ENCODE peak calls at places on chromosomes 6 and 20, in seven cellular contexts. One of them, this sample, is unnamed.

GRCh38 chr6:138098306-138098705 is 8.9 kb downstream of the PERP start:
- DNase-seq in uterus: no peak
- DNase-seq in GM20000: no peak
- DNase-seq in cardiac fibroblast: no peak
- DNase-seq in sigmoid colon: no peak
- DNase-seq in spleen: no peak
- DNase-seq in AG09309: no peak
- DNase-seq in this sample: no peak

GRCh38 chr6:69631552-69632346 is 165.1 kb downstream of the LMBRD1 start:
- DNase-seq in cardiac fibroblast: no peak
- DNase-seq in AG09309: no peak
- DNase-seq in uterus: no peak
- DNase-seq in sigmoid colon: no peak
- DNase-seq in spleen: no peak
- DNase-seq in GM20000: peak; percentile 18
- DNase-seq in this sample: no peak

GRCh38 chr20:53297154-53297529 is 296.5 kb downstream of the ZNF217 start:
- DNase-seq in GM20000: no peak
- DNase-seq in cardiac fibroblast: no peak
- DNase-seq in sigmoid colon: no peak
- DNase-seq in AG09309: no peak
- DNase-seq in uterus: no peak
- DNase-seq in spleen: no peak
- DNase-seq in this sample: no peak

GRCh38 chr6:163787001-163787667 is 372.6 kb downstream of the QKI start:
- DNase-seq in cardiac fibroblast: no peak
- DNase-seq in AG09309: no peak
- DNase-seq in spleen: no peak
- DNase-seq in uterus: no peak
- DNase-seq in sigmoid colon: no peak
- DNase-seq in GM20000: no peak
- DNase-seq in this sample: no peak

GRCh38 chr6:46395530-46395929 is 95.7 kb downstream of the RCAN2 start:
- DNase-seq in sigmoid colon: no peak
- DNase-seq in GM20000: no peak
- DNase-seq in AG09309: no peak
- DNase-seq in spleen: no peak
- DNase-seq in cardiac fibroblast: no peak
- DNase-seq in uterus: no peak
- DNase-seq in this sample: no peak

GRCh38 chr20:47358672-47359532 is 2.4 kb upstream of the ZMYND8 start:
- DNase-seq in GM20000: no peak
- DNase-seq in sigmoid colon: peak; percentile 94
- DNase-seq in spleen: peak; percentile 85
- DNase-seq in cardiac fibroblast: peak; percentile 97
- DNase-seq in uterus: peak; percentile 88
- DNase-seq in AG09309: peak; percentile 96
- DNase-seq in this sample: peak; percentile 97

GRCh38 chr20:20621191-20621590 is 91.3 kb downstream of the RALGAPA2 start:
- DNase-seq in cardiac fibroblast: no peak
- DNase-seq in AG09309: no peak
- DNase-seq in GM20000: no peak
- DNase-seq in sigmoid colon: no peak
- DNase-seq in uterus: no peak
- DNase-seq in spleen: no peak
- DNase-seq in this sample: no peak

GRCh38 chr20:31758521-31758920 is 19.4 kb downstream of the TPX2 start:
- DNase-seq in cardiac fibroblast: no peak
- DNase-seq in spleen: no peak
- DNase-seq in uterus: no peak
- DNase-seq in sigmoid colon: no peak
- DNase-seq in AG09309: no peak
- DNase-seq in GM20000: no peak
- DNase-seq in this sample: no peak

GRCh38 chr20:6829510-6830116 is 62.1 kb downstream of the BMP2 start:
- DNase-seq in GM20000: no peak
- DNase-seq in uterus: no peak
- DNase-seq in sigmoid colon: no peak
- DNase-seq in AG09309: no peak
- DNase-seq in cardiac fibroblast: peak; percentile 7
- DNase-seq in spleen: no peak
- DNase-seq in this sample: no peak

GRCh38 chr6:37142047-37142614 is 27.8 kb upstream of the PIM1 start:
- DNase-seq in sigmoid colon: no peak
- DNase-seq in uterus: no peak
- DNase-seq in cardiac fibroblast: peak; percentile 61
- DNase-seq in GM20000: no peak
- DNase-seq in spleen: no peak
- DNase-seq in AG09309: no peak
- DNase-seq in this sample: no peak

GRCh38 chr6:124203106-124203811 is 399.6 kb downstream of the NKAIN2 start:
- DNase-seq in AG09309: no peak
- DNase-seq in uterus: no peak
- DNase-seq in spleen: no peak
- DNase-seq in sigmoid colon: no peak
- DNase-seq in GM20000: no peak
- DNase-seq in cardiac fibroblast: peak; percentile 15
- DNase-seq in this sample: no peak

GRCh38 chr20:8320306-8320705 is 188.2 kb downstream of the PLCB1 start:
- DNase-seq in cardiac fibroblast: no peak
- DNase-seq in uterus: no peak
- DNase-seq in AG09309: no peak
- DNase-seq in GM20000: no peak
- DNase-seq in sigmoid colon: no peak
- DNase-seq in spleen: no peak
- DNase-seq in this sample: no peak

GRCh38 chr20:7695622-7696021 is 244.6 kb downstream of the HAO1 start:
- DNase-seq in sigmoid colon: no peak
- DNase-seq in cardiac fibroblast: no peak
- DNase-seq in GM20000: no peak
- DNase-seq in spleen: no peak
- DNase-seq in uterus: no peak
- DNase-seq in AG09309: peak; percentile 17
- DNase-seq in this sample: no peak

GRCh38 chr6:159084493-159085091 is 39.8 kb upstream of the TAGAP start:
- DNase-seq in spleen: no peak
- DNase-seq in cardiac fibroblast: peak; percentile 68
- DNase-seq in GM20000: no peak
- DNase-seq in sigmoid colon: no peak
- DNase-seq in uterus: no peak
- DNase-seq in AG09309: peak; percentile 76
- DNase-seq in this sample: no peak

GRCh38 chr6:37429352-37429750 is 3.7 kb upstream of the CMTR1 start:
- DNase-seq in GM20000: no peak
- DNase-seq in sigmoid colon: no peak
- DNase-seq in cardiac fibroblast: no peak
- DNase-seq in spleen: no peak
- DNase-seq in AG09309: no peak
- DNase-seq in uterus: no peak
- DNase-seq in this sample: no peak

GRCh38 chr6:165232277-165232654 is 77.1 kb downstream of the C6orf118 start:
- DNase-seq in GM20000: no peak
- DNase-seq in cardiac fibroblast: no peak
- DNase-seq in uterus: no peak
- DNase-seq in spleen: no peak
- DNase-seq in sigmoid colon: no peak
- DNase-seq in AG09309: no peak
- DNase-seq in this sample: no peak

GRCh38 chr20:52016022-52016421 is 175.6 kb downstream of the ZFP64 start:
- DNase-seq in GM20000: no peak
- DNase-seq in AG09309: no peak
- DNase-seq in cardiac fibroblast: no peak
- DNase-seq in sigmoid colon: no peak
- DNase-seq in uterus: no peak
- DNase-seq in spleen: no peak
- DNase-seq in this sample: no peak

GRCh38 chr6:134198093-134198492 is 119.8 kb downstream of the SGK1 start:
- DNase-seq in GM20000: no peak
- DNase-seq in spleen: no peak
- DNase-seq in uterus: no peak
- DNase-seq in cardiac fibroblast: no peak
- DNase-seq in AG09309: no peak
- DNase-seq in sigmoid colon: no peak
- DNase-seq in this sample: no peak

DNA sequence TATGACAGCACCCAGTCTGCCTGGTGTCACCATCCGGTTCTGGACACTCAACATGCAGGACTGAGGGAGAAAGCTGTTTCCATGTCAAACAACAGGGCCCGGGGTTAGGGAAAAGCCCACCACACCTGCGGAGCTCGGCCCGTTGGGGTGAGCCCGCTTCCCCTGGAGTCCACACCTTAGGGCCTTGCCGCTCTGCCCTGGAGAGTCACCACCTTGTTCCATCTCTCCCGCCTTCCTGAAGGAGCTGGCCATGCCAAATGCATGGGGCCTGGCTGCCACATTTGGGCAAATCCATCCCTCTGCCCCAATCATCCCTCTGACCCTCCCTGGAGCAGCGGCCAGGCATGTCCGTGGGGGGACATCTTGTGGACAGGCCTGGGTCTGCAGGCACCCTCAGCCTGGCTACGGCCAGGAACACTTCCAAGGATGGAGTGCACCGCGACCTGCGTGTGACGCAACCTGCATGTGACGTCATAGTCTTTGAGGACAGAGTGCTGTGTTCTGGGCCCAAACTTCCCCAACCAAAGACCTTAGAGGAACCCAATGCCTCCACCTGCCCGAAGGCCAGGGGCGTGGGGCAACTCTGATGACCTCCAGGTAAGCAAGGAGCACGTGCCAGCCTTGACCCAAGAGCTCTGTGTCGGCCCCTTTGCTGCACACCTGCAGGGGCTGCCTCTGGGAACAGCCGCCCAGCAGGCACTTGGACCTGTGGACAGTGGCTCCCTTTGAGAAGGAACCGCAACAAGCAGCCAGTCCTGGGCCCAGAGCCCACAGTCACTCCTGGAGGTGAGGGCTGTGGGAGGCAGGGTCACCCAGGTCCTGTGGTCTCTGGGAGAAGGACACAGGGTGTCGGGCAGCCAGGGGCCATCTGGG is 1.7 kb downstream of the CABLES2 start:
- DNase-seq in uterus: peak; percentile 77
- DNase-seq in GM20000: no peak
- DNase-seq in cardiac fibroblast: peak; percentile 71
- DNase-seq in AG09309: no peak
- DNase-seq in sigmoid colon: peak; percentile 89
- DNase-seq in spleen: no peak
- DNase-seq in this sample: peak; percentile 88
- TF ChIP-seq CTCF in uterus: peak; percentile 78
- TF ChIP-seq CTCF in GM20000: no peak
- TF ChIP-seq CTCF in cardiac fibroblast: peak; percentile 74
- TF ChIP-seq CTCF in AG09309: peak; percentile 58
- TF ChIP-seq CTCF in sigmoid colon: no peak
- TF ChIP-seq CTCF in spleen: peak; percentile 4
- TF ChIP-seq CTCF in this sample: peak; percentile 96

GRCh38 chr20:10077886-10078285 is 43.1 kb downstream of the ANKEF1 start:
- DNase-seq in GM20000: no peak
- DNase-seq in AG09309: no peak
- DNase-seq in spleen: no peak
- DNase-seq in uterus: no peak
- DNase-seq in sigmoid colon: no peak
- DNase-seq in cardiac fibroblast: no peak
- DNase-seq in this sample: no peak

GRCh38 chr20:10075606-10076005 is 40.8 kb downstream of the ANKEF1 start:
- DNase-seq in sigmoid colon: no peak
- DNase-seq in GM20000: no peak
- DNase-seq in spleen: no peak
- DNase-seq in cardiac fibroblast: no peak
- DNase-seq in uterus: no peak
- DNase-seq in AG09309: no peak
- DNase-seq in this sample: no peak

GRCh38 chr20:10078403-10078802 is 43.6 kb downstream of the ANKEF1 start:
- DNase-seq in GM20000: no peak
- DNase-seq in uterus: no peak
- DNase-seq in spleen: no peak
- DNase-seq in sigmoid colon: no peak
- DNase-seq in cardiac fibroblast: no peak
- DNase-seq in AG09309: no peak
- DNase-seq in this sample: no peak

GRCh38 chr20:10076126-10077080 is 41.6 kb downstream of the ANKEF1 start:
- DNase-seq in uterus: peak; percentile 18
- DNase-seq in GM20000: no peak
- DNase-seq in sigmoid colon: no peak
- DNase-seq in AG09309: no peak
- DNase-seq in cardiac fibroblast: peak; percentile 38
- DNase-seq in spleen: no peak
- DNase-seq in this sample: no peak

GRCh38 chr20:10077081-10077471 is 42.3 kb downstream of the ANKEF1 start:
- DNase-seq in GM20000: no peak
- DNase-seq in cardiac fibroblast: no peak
- DNase-seq in uterus: no peak
- DNase-seq in spleen: no peak
- DNase-seq in sigmoid colon: no peak
- DNase-seq in AG09309: no peak
- DNase-seq in this sample: no peak
- TF ChIP-seq CTCF in GM20000: no peak
- TF ChIP-seq CTCF in cardiac fibroblast: peak; percentile 42
- TF ChIP-seq CTCF in uterus: no peak
- TF ChIP-seq CTCF in spleen: no peak
- TF ChIP-seq CTCF in sigmoid colon: no peak
- TF ChIP-seq CTCF in AG09309: peak; percentile 18
- TF ChIP-seq CTCF in this sample: peak; percentile 59

GRCh38 chr6:136522636-136523035 is 27.6 kb downstream of the MAP7 start:
- DNase-seq in AG09309: no peak
- DNase-seq in GM20000: no peak
- DNase-seq in spleen: no peak
- DNase-seq in sigmoid colon: no peak
- DNase-seq in uterus: no peak
- DNase-seq in cardiac fibroblast: no peak
- DNase-seq in this sample: no peak
- TF ChIP-seq CTCF in AG09309: no peak
- TF ChIP-seq CTCF in GM20000: no peak
- TF ChIP-seq CTCF in spleen: no peak
- TF ChIP-seq CTCF in sigmoid colon: no peak
- TF ChIP-seq CTCF in uterus: no peak
- TF ChIP-seq CTCF in cardiac fibroblast: no peak
- TF ChIP-seq CTCF in this sample: no peak

DNA sequence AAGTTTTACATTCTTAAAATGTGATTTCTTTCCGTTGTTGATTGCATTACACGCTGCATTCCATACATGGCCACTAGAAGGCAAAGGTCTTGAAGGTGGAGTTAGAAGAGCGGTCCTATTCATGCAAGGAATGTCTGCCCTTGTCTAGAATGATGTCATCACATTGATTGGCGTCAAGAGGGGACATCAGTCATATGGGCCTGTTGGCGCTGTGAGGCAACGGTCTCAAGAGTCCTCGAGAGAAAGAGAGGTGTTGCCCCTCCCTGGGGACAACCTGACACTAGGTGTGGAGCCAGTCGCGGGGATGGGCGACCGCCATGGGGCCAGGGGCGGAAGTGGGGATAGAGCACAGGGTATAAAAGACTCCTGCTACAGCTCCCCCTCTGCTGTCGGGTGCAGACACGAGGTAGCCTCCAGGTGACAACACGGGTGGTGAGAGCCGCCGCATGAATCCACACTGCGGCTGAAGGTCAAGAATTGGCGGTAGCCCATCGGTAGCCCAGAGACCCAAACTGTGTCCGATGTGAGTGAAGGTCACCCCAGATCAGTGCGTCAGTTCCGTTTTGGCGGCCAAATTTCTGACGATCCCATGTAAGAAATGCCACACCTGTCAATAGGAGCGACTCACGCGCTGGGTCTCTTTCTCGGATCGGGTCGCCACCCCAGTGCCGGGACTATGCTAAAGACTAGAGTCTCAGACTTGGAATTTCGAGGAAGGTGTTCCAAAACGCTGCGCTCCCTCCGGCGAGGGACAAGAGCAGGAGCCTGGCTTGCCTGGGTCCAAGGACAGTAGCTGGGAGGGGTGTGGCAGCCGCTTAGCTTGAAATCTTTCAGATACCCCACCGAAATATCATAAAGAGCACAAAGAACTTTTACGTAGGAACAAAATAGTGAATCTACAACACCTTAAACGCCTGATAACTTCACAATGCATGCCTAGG is 93.2 kb upstream of the ZNF184 start:
- DNase-seq in GM20000: no peak
- DNase-seq in uterus: no peak
- DNase-seq in sigmoid colon: no peak
- DNase-seq in spleen: no peak
- DNase-seq in AG09309: no peak
- DNase-seq in cardiac fibroblast: no peak
- DNase-seq in this sample: no peak
- TF ChIP-seq CTCF in GM20000: no peak
- TF ChIP-seq CTCF in uterus: no peak
- TF ChIP-seq CTCF in sigmoid colon: no peak
- TF ChIP-seq CTCF in spleen: no peak
- TF ChIP-seq CTCF in AG09309: no peak
- TF ChIP-seq CTCF in cardiac fibroblast: no peak
- TF ChIP-seq CTCF in this sample: peak; percentile 37

This sample was measured in RWPE2.